ENCODE peak calls at places on chromosomes 12 and 14, in four cellular contexts. One of them, this sample, is unnamed. For H3K4me1, the result is how much of the 10 kb centered on the place peaks cover.

GRCh38 chr12:102430661-102431060 is 49.7 kb downstream of the IGF1 start:
- DNase-seq in suprapubic skin: no peak
- DNase-seq in stomach: no peak
- DNase-seq in foreskin keratinocyte: no peak
- DNase-seq in this sample: no peak

GRCh38 chr14:93956514-93957332 is 19.6 kb downstream of the ASB2 start:
- DNase-seq in suprapubic skin: no peak
- DNase-seq in stomach: no peak
- DNase-seq in foreskin keratinocyte: no peak
- DNase-seq in this sample: no peak

GRCh38 chr14:52922656-52923055 is 28.2 kb downstream of the FERMT2 start:
- DNase-seq in suprapubic skin: no peak
- DNase-seq in stomach: no peak
- DNase-seq in foreskin keratinocyte: no peak
- DNase-seq in this sample: no peak

GRCh38 chr12:124440841-124441381 is 126.5 kb downstream of the NCOR2 start:
- DNase-seq in suprapubic skin: no peak
- DNase-seq in stomach: no peak
- DNase-seq in foreskin keratinocyte: no peak
- DNase-seq in this sample: no peak

GRCh38 chr12:24021164-24021502 is 71.7 kb upstream of the SOX5 start:
- DNase-seq in suprapubic skin: no peak
- DNase-seq in stomach: no peak
- DNase-seq in foreskin keratinocyte: no peak
- DNase-seq in this sample: no peak

GRCh38 chr12:131282292-131283080 is 328.8 kb downstream of the ADGRD1 start:
- DNase-seq in suprapubic skin: peak
- DNase-seq in stomach: no peak
- DNase-seq in foreskin keratinocyte: no peak
- DNase-seq in this sample: no peak

GRCh38 chr14:59281613-59282012 is 93.1 kb downstream of the DAAM1 start:
- DNase-seq in suprapubic skin: no peak
- DNase-seq in stomach: no peak
- DNase-seq in foreskin keratinocyte: peak
- DNase-seq in this sample: no peak

GRCh38 chr12:19915392-19916192 is 452.7 kb upstream of the PDE3A start:
- DNase-seq in suprapubic skin: no peak
- DNase-seq in stomach: no peak
- DNase-seq in foreskin keratinocyte: no peak
- DNase-seq in this sample: no peak

GRCh38 chr14:72416892-72417291 is 477.0 kb downstream of the DPF3 start:
- DNase-seq in suprapubic skin: no peak
- DNase-seq in stomach: no peak
- DNase-seq in foreskin keratinocyte: no peak
- DNase-seq in this sample: peak

GRCh38 chr12:86233126-86233525 is 23.1 kb downstream of the MGAT4C start:
- DNase-seq in suprapubic skin: no peak
- DNase-seq in stomach: no peak
- DNase-seq in foreskin keratinocyte: no peak
- DNase-seq in this sample: no peak

GRCh38 chr12:16506394-16506793 is 99.6 kb downstream of the LMO3 start:
- DNase-seq in suprapubic skin: no peak
- DNase-seq in stomach: no peak
- DNase-seq in foreskin keratinocyte: no peak
- DNase-seq in this sample: no peak

GRCh38 chr12:7045913-7046312 is 14.6 kb upstream of the C1S start:
- DNase-seq in suprapubic skin: no peak
- DNase-seq in stomach: no peak
- DNase-seq in foreskin keratinocyte: no peak
- DNase-seq in this sample: no peak

GRCh38 chr14:22387776-22388241 is 201.2 kb downstream of the DAD1 start:
- DNase-seq in suprapubic skin: no peak
- DNase-seq in stomach: no peak
- DNase-seq in foreskin keratinocyte: no peak
- DNase-seq in this sample: no peak

GRCh38 chr12:49347307-49348237 is 884 bp downstream of the DNAJC22 start:
- DNase-seq in suprapubic skin: peak
- DNase-seq in stomach: peak
- DNase-seq in foreskin keratinocyte: no peak
- DNase-seq in this sample: peak

GRCh38 chr14:89217876-89218275 is 199.2 kb downstream of the FOXN3 start:
- DNase-seq in suprapubic skin: no peak
- DNase-seq in stomach: no peak
- DNase-seq in foreskin keratinocyte: no peak
- DNase-seq in this sample: no peak

GRCh38 chr12:6202331-6202730 is 2.1 kb downstream of the CD9 start:
- DNase-seq in suprapubic skin: no peak
- DNase-seq in stomach: no peak
- DNase-seq in foreskin keratinocyte: no peak
- DNase-seq in this sample: peak

GRCh38 chr12:132494294-132495164 is 4.6 kb downstream of the FBRSL1 start:
- DNase-seq in suprapubic skin: no peak
- DNase-seq in stomach: peak
- DNase-seq in foreskin keratinocyte: no peak
- DNase-seq in this sample: peak

GRCh38 chr14:61395115-61395725 is 73.8 kb downstream of the PRKCH start:
- DNase-seq in suprapubic skin: no peak
- DNase-seq in stomach: no peak
- DNase-seq in foreskin keratinocyte: no peak
- DNase-seq in this sample: no peak

GRCh38 chr12:1912580-1913376 is 5.7 kb downstream of the CACNA2D4 start:
- DNase-seq in suprapubic skin: no peak
- DNase-seq in stomach: peak
- DNase-seq in foreskin keratinocyte: no peak
- DNase-seq in this sample: no peak

GRCh38 chr14:100155881-100156645 is 3.4 kb downstream of the DEGS2 start:
- DNase-seq in suprapubic skin: no peak
- DNase-seq in stomach: no peak
- DNase-seq in foreskin keratinocyte: no peak
- DNase-seq in this sample: peak

GRCh38 chr14:64688801-64689200 is 15.4 kb upstream of the PLEKHG3 start:
- DNase-seq in suprapubic skin: no peak
- DNase-seq in stomach: no peak
- DNase-seq in foreskin keratinocyte: no peak
- DNase-seq in this sample: no peak

GRCh38 chr14:32813401-32813800 is 125.3 kb upstream of the NPAS3 start:
- DNase-seq in suprapubic skin: no peak
- DNase-seq in stomach: no peak
- DNase-seq in foreskin keratinocyte: no peak
- DNase-seq in this sample: no peak

GRCh38 chr12:95548056-95548538 is 3.2 kb downstream of the USP44 start:
- DNase-seq in suprapubic skin: peak
- DNase-seq in stomach: peak
- DNase-seq in foreskin keratinocyte: no peak
- DNase-seq in this sample: peak

GRCh38 chr14:103510311-103511021 is 12.2 kb downstream of the CKB start:
- DNase-seq in suprapubic skin: peak
- DNase-seq in stomach: no peak
- DNase-seq in foreskin keratinocyte: no peak
- DNase-seq in this sample: no peak

GRCh38 chr12:127270193-127270592 is 996.8 kb upstream of the TMEM132C start:
- DNase-seq in suprapubic skin: no peak
- DNase-seq in stomach: no peak
- DNase-seq in foreskin keratinocyte: no peak
- DNase-seq in this sample: no peak

GRCh38 chr12:47964102-47964723 is 817 bp downstream of the TMEM106C start:
- DNase-seq in suprapubic skin: no peak
- DNase-seq in stomach: peak
- DNase-seq in foreskin keratinocyte: no peak
- DNase-seq in this sample: peak

GRCh38 chr12:84738481-84738972 is 174.1 kb downstream of the SLC6A15 start:
- DNase-seq in suprapubic skin: no peak
- DNase-seq in stomach: no peak
- DNase-seq in foreskin keratinocyte: peak
- DNase-seq in this sample: no peak

GRCh38 chr12:75481774-75482173 is 1.2 kb downstream of the GLIPR1 start:
- DNase-seq in suprapubic skin: no peak
- DNase-seq in stomach: no peak
- DNase-seq in foreskin keratinocyte: no peak
- DNase-seq in this sample: no peak

GRCh38 chr14:52154992-52155655 is 86.3 kb upstream of the NID2 start:
- DNase-seq in suprapubic skin: no peak
- DNase-seq in stomach: no peak
- DNase-seq in foreskin keratinocyte: no peak
- DNase-seq in this sample: no peak

GRCh38 chr12:50314629-50315312 is 31.5 kb upstream of the LIMA1 start:
- DNase-seq in suprapubic skin: no peak
- DNase-seq in stomach: no peak
- DNase-seq in foreskin keratinocyte: no peak
- DNase-seq in this sample: no peak

GRCh38 chr14:91144425-91145145 is 30.7 kb downstream of the DGLUCY start:
- DNase-seq in suprapubic skin: no peak
- DNase-seq in stomach: no peak
- DNase-seq in foreskin keratinocyte: no peak
- DNase-seq in this sample: no peak
- H3K4me1 ChIP-seq in suprapubic skin: under half
- H3K4me1 ChIP-seq in stomach: under half
- H3K4me1 ChIP-seq in foreskin keratinocyte: under half
- H3K4me1 ChIP-seq in this sample: under half

DNA sequence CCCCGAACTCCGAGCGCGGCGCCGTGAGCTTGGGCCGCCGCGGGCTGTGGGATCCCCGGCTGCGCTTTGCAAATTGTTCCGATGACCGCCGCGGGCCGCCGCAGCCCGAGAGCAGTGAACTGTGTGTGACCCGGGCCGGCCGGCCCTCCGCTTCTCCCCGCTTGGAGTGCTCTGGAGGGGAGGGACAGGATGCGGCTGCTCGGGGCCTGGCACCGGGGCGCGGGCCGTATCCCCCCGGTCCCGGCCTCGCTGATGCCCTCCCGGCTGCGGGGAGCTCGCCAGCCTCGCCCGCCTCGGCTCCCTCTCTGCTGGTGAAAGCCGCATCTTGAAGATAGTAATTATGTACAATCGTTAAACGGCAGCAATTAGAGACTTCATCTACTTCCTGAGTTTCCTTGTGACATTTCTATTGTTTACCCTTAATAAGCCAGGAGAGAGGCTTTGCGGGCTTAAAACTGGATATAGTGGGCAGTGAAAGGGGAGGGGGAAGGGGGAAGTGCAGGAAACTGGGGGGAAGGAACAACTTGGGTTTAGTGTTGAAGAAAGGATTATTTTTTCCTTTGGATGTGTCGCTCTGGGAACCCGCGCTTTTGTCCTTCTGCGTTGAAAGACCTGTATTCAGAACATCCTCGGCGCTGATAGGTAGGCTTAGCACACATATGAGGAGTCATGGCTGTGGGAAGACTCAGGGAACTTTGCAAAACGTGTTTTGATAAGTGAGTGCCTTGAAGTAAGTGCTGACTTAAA is 1.2 kb downstream of the PELI2 start:
- DNase-seq in suprapubic skin: peak
- DNase-seq in stomach: peak
- DNase-seq in foreskin keratinocyte: no peak
- DNase-seq in this sample: peak
- TF ChIP-seq CTCF in suprapubic skin: no peak
- TF ChIP-seq CTCF in stomach: no peak
- TF ChIP-seq CTCF in foreskin keratinocyte: no peak
- TF ChIP-seq CTCF in this sample: no peak

GRCh38 chr14:98137626-98138025 is 1134.4 kb downstream of the BCL11B start:
- DNase-seq in suprapubic skin: no peak
- DNase-seq in stomach: no peak
- DNase-seq in foreskin keratinocyte: no peak
- DNase-seq in this sample: no peak
- H3K27ac ChIP-seq in suprapubic skin: no peak
- H3K27ac ChIP-seq in stomach: no peak
- H3K27ac ChIP-seq in foreskin keratinocyte: no peak
- H3K27ac ChIP-seq in this sample: no peak

GRCh38 chr14:101538865-101539264 is 22.4 kb upstream of the DIO3 start:
- DNase-seq in suprapubic skin: no peak
- DNase-seq in stomach: no peak
- DNase-seq in foreskin keratinocyte: no peak
- DNase-seq in this sample: no peak
- H3K4me1 ChIP-seq in suprapubic skin: under half
- H3K4me1 ChIP-seq in stomach: under half
- H3K4me1 ChIP-seq in foreskin keratinocyte: under half
- H3K4me1 ChIP-seq in this sample: under half

DNA sequence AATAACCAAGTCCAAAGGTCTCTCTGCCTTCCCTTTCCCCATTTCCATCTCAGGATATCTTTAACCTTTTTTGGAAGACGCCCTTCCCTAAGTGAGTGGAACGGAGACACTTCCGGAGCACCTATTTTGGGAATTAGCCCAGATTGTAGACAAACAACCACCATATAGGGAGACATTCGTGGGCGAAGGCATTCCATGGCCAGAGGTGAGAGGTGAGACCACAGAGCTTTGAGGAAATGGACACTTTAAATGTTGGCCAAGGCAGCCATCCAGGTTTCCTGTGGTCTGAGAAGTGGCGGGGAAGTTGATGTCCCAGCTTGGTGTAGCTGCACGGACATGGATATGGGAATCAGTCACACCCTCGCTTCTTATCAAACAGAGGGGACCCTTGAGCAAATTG is 69.4 kb upstream of the BDKRB2 start:
- DNase-seq in suprapubic skin: no peak
- DNase-seq in stomach: peak
- DNase-seq in foreskin keratinocyte: no peak
- DNase-seq in this sample: no peak
- TF ChIP-seq CTCF in suprapubic skin: no peak
- TF ChIP-seq CTCF in stomach: no peak
- TF ChIP-seq CTCF in foreskin keratinocyte: no peak
- TF ChIP-seq CTCF in this sample: no peak

GRCh38 chr12:105369014-105369413 is 38.5 kb downstream of the C12orf75 start:
- DNase-seq in suprapubic skin: no peak
- DNase-seq in stomach: no peak
- DNase-seq in foreskin keratinocyte: no peak
- DNase-seq in this sample: no peak
- H3K27ac ChIP-seq in suprapubic skin: no peak
- H3K27ac ChIP-seq in stomach: no peak
- H3K27ac ChIP-seq in foreskin keratinocyte: no peak
- H3K27ac ChIP-seq in this sample: no peak